ENCODE peak calls at places on chromosomes 11 and 22, in five cellular contexts. I, P, Z, G and F are unnamed samples.
A peak's percentile ranks its signal among the peaks of the same experiment; 100 is the strongest.

GRCh38 chr11:28461338-28461737 is 353.1 kb downstream of the METTL15 start:
- DNase-seq in Z (no peak), G (no peak), P (no peak), I (no peak), F (no peak)

GRCh38 chr11:8829556-8829955 is 81.4 kb upstream of the AKIP1 start:
- DNase-seq in G (no peak), I (no peak), Z (no peak), P (no peak), F (no peak)

GRCh38 chr11:75667268-75667830 is 1.5 kb downstream of the MAP6 start:
- DNase-seq in I (peak; percentile 34), Z (no peak), P (peak; percentile 63), G (no peak), F (peak; percentile 30)

GRCh38 chr11:66542362-66542761 is 3.5 kb downstream of the ZDHHC24 start:
- DNase-seq in P (no peak), Z (no peak), I (no peak), G (no peak), F (no peak)

GRCh38 chr22:49685686-49686085 is 142.0 kb downstream of the BRD1 start:
- DNase-seq in P (peak; percentile 20), G (no peak), Z (no peak), I (no peak), F (no peak)

GRCh38 chr11:128501576-128502549 is 85.5 kb downstream of the ETS1 start:
- DNase-seq in Z (no peak), G (no peak), I (peak; percentile 12), P (no peak), F (no peak)

GRCh38 chr22:32698926-32699619 is 102.4 kb upstream of the TIMP3 start:
- DNase-seq in Z (no peak), G (peak; percentile 83), I (no peak), P (no peak), F (no peak)

GRCh38 chr11:113673566-113674396 is 32.3 kb downstream of the TMPRSS5 start:
- DNase-seq in P (no peak), Z (no peak), G (no peak), I (no peak), F (no peak)

GRCh38 chr11:121535122-121535796 is 82.5 kb upstream of the SORL1-AS1 start:
- DNase-seq in I (no peak), Z (no peak), G (no peak), P (no peak), F (no peak)

GRCh38 chr22:36328635-36329216 is 59.0 kb downstream of the MYH9 start:
- DNase-seq in I (no peak), P (no peak), Z (no peak), G (peak; percentile 79), F (no peak)

GRCh38 chr22:42928969-42929837 is 72.1 kb upstream of the ARFGAP3 start:
- DNase-seq in Z (no peak), I (no peak), P (no peak), G (no peak), F (no peak)

GRCh38 chr22:19970479-19971275 is 29.1 kb upstream of the TXNRD2 start:
- DNase-seq in I (peak; percentile 79), G (peak; percentile 86), P (peak; percentile 71), Z (peak; percentile 75), F (peak; percentile 78)

GRCh38 chr22:19036523-19037273 is 85.5 kb downstream of the DGCR2 start:
- DNase-seq in P (peak; percentile 64), G (no peak), I (no peak), Z (no peak), F (no peak)

GRCh38 chr22:30712094-30712493 is 17.4 kb downstream of the OSBP2 start:
- DNase-seq in G (no peak), Z (no peak), I (no peak), P (no peak), F (no peak)

GRCh38 chr11:70532728-70533127 is 134.4 kb downstream of the CTTN start:
- DNase-seq in I (peak; percentile 1), G (no peak), P (no peak), Z (no peak), F (no peak)

GRCh38 chr11:118984825-118985224 is 13.1 kb upstream of the CENATAC start:
- DNase-seq in I (no peak), Z (no peak), P (no peak), G (no peak), F (no peak)

GRCh38 chr11:1839924-1840779 is 1.4 kb downstream of the TNNI2 start:
- DNase-seq in I (no peak), Z (no peak), P (no peak), G (peak; percentile 75), F (no peak)

GRCh38 chr11:125496465-125496817 is 376 bp upstream of the FEZ1 start:
- DNase-seq in Z (no peak), I (no peak), P (no peak), G (no peak), F (no peak)

GRCh38 chr11:44366741-44367140 is 56.8 kb upstream of the ALX4 start:
- DNase-seq in I (no peak), P (no peak), Z (no peak), G (no peak), F (no peak)

GRCh38 chr22:46355369-46355995 is 20.0 kb downstream of the TRMU start:
- DNase-seq in I (peak; percentile 83), Z (peak; percentile 52), P (peak; percentile 83), G (peak; percentile 79), F (peak; percentile 91)

GRCh38 chr11:69280451-69280850 is 13.5 kb upstream of the MYEOV start:
- DNase-seq in P (no peak), Z (no peak), I (no peak), G (no peak), F (no peak)

GRCh38 chr22:31678748-31679147 is 16.7 kb upstream of the PISD start:
- DNase-seq in I (no peak), Z (no peak), P (no peak), G (no peak), F (no peak)

GRCh38 chr11:23778971-23779370 is 717.9 kb upstream of the LUZP2 start:
- DNase-seq in G (no peak), P (no peak), Z (no peak), I (no peak), F (no peak)

GRCh38 chr11:57424137-57424801 is 2.7 kb downstream of the SLC43A3 start:
- DNase-seq in I (no peak), Z (no peak), G (no peak), P (no peak), F (no peak)

GRCh38 chr22:37632174-37633081 is 7.0 kb upstream of the SH3BP1 start:
- DNase-seq in I (no peak), P (no peak), G (no peak), Z (no peak), F (no peak)

GRCh38 chr22:19878461-19879247 is 24.0 kb upstream of the GNB1L start:
- DNase-seq in G (peak; percentile 47), Z (no peak), I (no peak), P (no peak), F (no peak)

GRCh38 chr11:126363706-126364245 is 8.3 kb downstream of the ST3GAL4 start:
- DNase-seq in G (no peak), Z (no peak), P (no peak), I (no peak), F (no peak)

GRCh38 chr22:20238567-20239062 is 29.5 kb downstream of the RTN4R start:
- DNase-seq in G (peak; percentile 67), P (peak; percentile 92), I (peak; percentile 66), Z (peak; percentile 34), F (peak; percentile 36)

GRCh38 chr11:5196067-5196466 is 4.4 kb downstream of the OR51V1 start:
- DNase-seq in Z (no peak), G (no peak), I (no peak), P (peak; percentile 40), F (no peak)

GRCh38 chr22:32643246-32643645 is 158.3 kb upstream of the TIMP3 start:
- DNase-seq in G (no peak), P (no peak), Z (no peak), I (no peak), F (no peak)

GRCh38 chr22:26798433-26799065 is 141.2 kb downstream of the MIAT start:
- DNase-seq in I (no peak), Z (no peak), G (no peak), P (peak; percentile 46), F (no peak)

GRCh38 chr22:43777204-43777671 is 34.9 kb downstream of the EFCAB6 start:
- DNase-seq in I (peak; percentile 16), G (no peak), P (no peak), Z (no peak), F (no peak)

GRCh38 chr22:33271390-33272161 is 213.4 kb upstream of the SYN3 start:
- DNase-seq in P (no peak), Z (no peak), I (no peak), G (peak; percentile 70), F (no peak)

GRCh38 chr11:116262370-116262769 is 510.4 kb downstream of the BUD13 start:
- DNase-seq in I (no peak), Z (no peak), P (no peak), G (no peak), F (no peak)

DNA sequence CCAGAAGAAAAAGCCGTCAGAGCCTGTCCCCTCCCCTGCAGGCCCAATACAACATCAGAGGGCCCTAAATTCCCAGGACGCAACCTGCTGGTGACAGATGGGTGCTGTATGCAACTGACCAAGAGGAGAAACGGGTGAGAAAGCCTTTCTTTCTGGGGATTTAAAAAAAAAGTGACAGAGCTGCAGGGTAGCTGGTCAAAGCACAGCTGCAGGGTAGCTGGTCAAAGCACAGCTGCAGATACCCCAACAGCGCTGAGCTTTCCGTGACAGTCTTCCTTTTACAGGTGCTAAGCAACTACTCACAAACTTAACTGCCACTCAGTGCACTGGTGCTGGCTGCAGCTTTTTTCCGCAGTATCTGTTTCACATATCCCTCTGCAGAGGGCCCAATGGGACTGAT is 17.8 kb downstream of the AP1B1 start:
- DNase-seq in G (no peak), Z (no peak), P (peak; percentile 39), I (no peak), F (no peak)
- TF ChIP-seq CTCF in G (no peak), Z (no peak), P (peak; percentile 28), I (no peak), F (peak; percentile 23)

DNA sequence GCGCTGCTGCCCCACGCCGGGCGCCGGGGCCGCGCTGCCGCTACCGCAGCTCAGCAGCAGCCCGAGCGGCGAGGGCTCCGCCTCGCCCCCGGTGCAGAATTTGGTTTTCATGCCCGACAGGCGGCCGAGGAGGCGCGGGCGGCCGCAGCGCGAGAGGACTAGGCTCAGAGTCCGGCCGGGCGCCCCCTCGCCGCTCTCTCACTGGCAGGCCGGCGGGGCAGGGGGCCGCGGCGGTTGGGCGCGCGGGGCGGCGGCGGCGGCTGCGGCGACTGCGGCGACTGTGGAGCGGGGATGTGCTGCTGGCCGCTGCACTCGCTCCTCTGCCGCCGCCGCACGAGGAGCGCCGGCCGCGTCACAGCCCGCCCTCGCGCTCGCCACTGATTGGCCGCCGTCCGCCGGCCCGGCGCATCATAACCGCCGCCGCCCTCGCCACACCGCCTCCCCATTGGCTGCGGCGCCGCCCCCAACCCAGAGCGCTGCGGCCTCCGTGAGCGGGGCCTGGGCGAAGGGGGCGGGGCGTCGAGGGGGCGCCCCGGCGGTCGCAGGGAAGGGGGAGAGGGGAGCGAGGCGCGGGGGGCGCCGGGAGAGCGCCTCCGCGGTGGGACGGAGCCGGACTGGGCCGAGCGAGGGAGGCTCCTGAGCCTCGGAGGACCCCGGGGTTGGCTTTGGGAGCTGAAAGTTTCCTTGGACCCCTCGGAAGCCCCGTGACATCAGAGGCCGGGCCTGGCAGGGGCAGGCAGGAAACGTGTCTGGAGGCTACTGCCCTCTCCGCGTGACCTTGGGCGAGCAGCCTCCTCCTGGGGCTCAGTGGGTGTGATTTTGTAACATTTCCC is at the start of gene CHKA:
- DNase-seq in I (peak; percentile 97), G (peak; percentile 97), Z (peak; percentile 79), P (peak; percentile 95), F (peak; percentile 85)
- TF ChIP-seq CTCF in I (no peak), G (no peak), Z (no peak), P (no peak), F (no peak)

GRCh38 chr11:35083181-35084061 is 55.5 kb upstream of the CD44 start:
- DNase-seq in G (peak; percentile 63), P (peak; percentile 38), I (no peak), Z (peak; percentile 29), F (no peak)
- TF ChIP-seq CTCF in G (no peak), P (no peak), I (no peak), Z (no peak), F (no peak)

GRCh38 chr11:26849009-26849408 is 127.1 kb upstream of the SLC5A12 start:
- DNase-seq in Z (no peak), P (no peak), I (no peak), G (peak; percentile 79), F (no peak)
- TF ChIP-seq CTCF in Z (no peak), P (no peak), I (no peak), G (no peak), F (no peak)